ENCODE peak calls at places on chromosomes 7 and 10, in four cellular contexts. S is HepG2, V is SK-N-SH, G is GM12878. D is an unnamed sample.

GRCh38 chr10:114708717-114709352 is 50.8 kb upstream of the ABLIM1 start:
- DNase-seq in S (peak), V (no peak), G (no peak), D (no peak)

GRCh38 chr10:44184633-44185314 is 200.1 kb downstream of the CXCL12 start:
- DNase-seq in S (no peak), V (no peak), G (no peak), D (peak)

GRCh38 chr7:127317447-127317961 is 64.8 kb upstream of the GRM8 start:
- DNase-seq in G (no peak), V (no peak), S (no peak), D (no peak)

GRCh38 chr7:94001396-94001795 is 2.8 kb downstream of the BET1 start:
- DNase-seq in G (no peak), V (no peak), S (no peak), D (no peak)

GRCh38 chr10:121078036-121078435 is 226.9 kb downstream of the WDR11 start:
- DNase-seq in S (no peak), V (no peak), G (no peak), D (no peak)

GRCh38 chr7:6172331-6173295 is 99.8 kb downstream of the CYTH3 start:
- DNase-seq in G (no peak), S (no peak), V (peak), D (no peak)

GRCh38 chr10:70111496-70111895 is 21.1 kb downstream of the AIFM2 start:
- DNase-seq in V (no peak), G (no peak), S (no peak), D (no peak)

GRCh38 chr7:23473848-23474097 is 3.5 kb upstream of the IGF2BP3 start:
- DNase-seq in G (no peak), S (peak), V (no peak), D (no peak)

GRCh38 chr7:155811895-155812761 is at the start of gene SHH:
- DNase-seq in S (no peak), G (no peak), V (no peak), D (no peak)

GRCh38 chr10:73131295-73131694 is 21.0 kb downstream of the NUDT13 start:
- DNase-seq in G (no peak), V (no peak), S (no peak), D (no peak)

GRCh38 chr7:2112261-2113203 is 120.2 kb downstream of the MAD1L1 start:
- DNase-seq in V (no peak), S (no peak), G (no peak), D (no peak)

GRCh38 chr7:149662591-149663095 is 110.7 kb downstream of the ZNF467 start:
- DNase-seq in V (peak), G (peak), S (peak), D (peak)

GRCh38 chr10:64659311-64659710 is 1138.1 kb downstream of the REEP3 start:
- DNase-seq in V (no peak), G (no peak), S (no peak), D (no peak)

GRCh38 chr10:126013489-126014281 is 117.3 kb downstream of the FANK1 start:
- DNase-seq in V (no peak), S (no peak), G (no peak), D (peak)

GRCh38 chr7:39595102-39595620 is 28.2 kb upstream of the RALA start:
- DNase-seq in S (peak), V (no peak), G (no peak), D (no peak)

GRCh38 chr7:101108330-101108857 is 18.5 kb upstream of the SERPINE1 start:
- DNase-seq in G (peak), S (peak), V (no peak), D (no peak)

DNA sequence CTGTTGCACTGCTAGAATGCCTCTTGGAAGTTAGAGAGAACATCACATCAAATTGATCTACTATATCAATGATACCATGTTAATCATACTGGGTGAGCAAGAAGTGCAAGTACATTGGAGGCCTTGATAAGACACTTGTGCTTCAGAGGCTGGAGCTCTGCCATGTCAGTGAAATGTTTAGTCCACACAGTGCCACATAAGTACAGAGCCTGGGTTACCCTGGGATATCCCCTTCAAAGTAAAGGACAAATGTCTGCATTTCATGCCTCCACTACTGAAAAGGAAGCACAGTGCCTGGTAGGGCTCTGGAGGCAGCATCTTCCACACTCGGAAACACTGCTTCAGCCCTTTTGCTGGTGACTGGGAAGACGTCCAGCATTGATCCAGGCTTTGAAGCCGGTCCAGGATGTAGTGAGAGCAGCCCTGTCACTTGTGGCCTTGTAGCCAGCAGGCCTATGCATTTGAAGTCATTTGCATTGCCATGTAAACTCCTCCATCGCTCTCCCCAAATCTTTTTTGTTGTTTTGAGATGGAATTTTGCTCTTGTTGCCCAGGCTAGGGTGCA is 15.7 kb upstream of the STN1 start:
- DNase-seq in G (no peak), S (no peak), V (no peak), D (no peak)
- TF ChIP-seq TCF12 in G (no peak), S (no peak), V (no peak), D (no peak)

GRCh38 chr10:3452234-3452633 is 279.7 kb upstream of the PITRM1 start:
- DNase-seq in S (no peak), V (no peak), G (no peak), D (no peak)
- TF ChIP-seq TCF12 in S (no peak), V (peak), G (no peak), D (no peak)

GRCh38 chr7:45703911-45704682 is 129.9 kb downstream of the ADCY1 start:
- DNase-seq in G (no peak), S (no peak), V (no peak), D (no peak)
- TF ChIP-seq TCF12 in G (no peak), S (no peak), V (no peak), D (no peak)

GRCh38 chr10:93579089-93579488 is 12.6 kb downstream of the FFAR4 start:
- DNase-seq in G (no peak), S (peak), V (no peak), D (no peak)
- TF ChIP-seq TCF12 in G (no peak), S (no peak), V (no peak), D (no peak)

GRCh38 chr7:157674715-157675426 is 338.1 kb downstream of the DNAJB6 start:
- DNase-seq in G (no peak), S (no peak), V (no peak), D (no peak)

GRCh38 chr7:157675427-157675930 is 338.7 kb downstream of the DNAJB6 start:
- DNase-seq in V (no peak), S (no peak), G (no peak), D (no peak)

GRCh38 chr7:157673573-157673972 is 336.8 kb downstream of the DNAJB6 start:
- DNase-seq in S (no peak), V (no peak), G (no peak), D (peak)

GRCh38 chr7:157676001-157676400 is 339.2 kb downstream of the DNAJB6 start:
- DNase-seq in V (no peak), S (no peak), G (no peak), D (peak)

GRCh38 chr7:157674027-157674714 is 337.4 kb downstream of the DNAJB6 start:
- DNase-seq in V (no peak), G (no peak), S (no peak), D (peak)
- TF ChIP-seq TCF12 in V (no peak), G (no peak), S (no peak), D (no peak)